ENCODE peak calls at places on chromosomes 7 and 10, in ten cellular contexts. Q, X, B, K, L, G, S, W, E and N are unnamed samples.

GRCh38 chr10:10626734-10627133 is 390.9 kb upstream of the CELF2 start:
- DNase-seq in Q (no peak), X (no peak), B (no peak), K (no peak), L (no peak), G (no peak), S (no peak), W (no peak), E (no peak), N (no peak)

GRCh38 chr7:66779669-66780408 is 39.3 kb downstream of the RABGEF1 start:
- DNase-seq in Q (no peak), X (no peak), B (no peak), K (peak; percentile 28), L (no peak), G (no peak), S (no peak), W (no peak), E (no peak), N (no peak)

GRCh38 chr7:135666836-135667235 is 4.5 kb downstream of the STMP1 start:
- DNase-seq in Q (no peak), X (no peak), B (no peak), K (no peak), L (no peak), G (no peak), S (no peak), W (no peak), E (no peak), N (no peak)

GRCh38 chr10:72784551-72785421 is 92.8 kb downstream of the MCU start:
- DNase-seq in Q (peak; percentile 42), X (no peak), B (no peak), K (peak; percentile 89), L (peak; percentile 4), G (no peak), S (peak; percentile 50), W (peak; percentile 51), E (peak; percentile 56), N (peak; percentile 40)

GRCh38 chr10:100655760-100656421 is 89.5 kb upstream of the PAX2 start:
- DNase-seq in Q (no peak), X (no peak), B (no peak), K (no peak), L (no peak), G (no peak), S (no peak), W (no peak), E (peak; percentile 54), N (peak; percentile 5)

GRCh38 chr7:117097860-117098259 is 144.6 kb downstream of the ST7 start:
- DNase-seq in Q (no peak), X (no peak), B (no peak), K (no peak), L (no peak), G (no peak), S (no peak), W (no peak), E (no peak), N (no peak)

GRCh38 chr7:87370660-87371180 is 25.3 kb downstream of the CROT start:
- DNase-seq in Q (no peak), X (no peak), B (no peak), K (peak; percentile 15), L (peak; percentile 11), G (no peak), S (no peak), W (no peak), E (no peak), N (no peak)

GRCh38 chr7:138164804-138165203 is 88.5 kb downstream of the AKR1D1 start:
- DNase-seq in Q (no peak), X (no peak), B (no peak), K (no peak), L (no peak), G (no peak), S (no peak), W (no peak), E (no peak), N (no peak)

GRCh38 chr10:118721005-118721876 is 33.5 kb downstream of the CACUL1 start:
- DNase-seq in Q (peak; percentile 75), X (no peak), B (peak; percentile 11), K (peak; percentile 65), L (peak; percentile 66), G (peak; percentile 64), S (peak; percentile 63), W (peak; percentile 18), E (peak; percentile 64), N (peak; percentile 51)

GRCh38 chr10:35639651-35640311 is 2.3 kb downstream of the FZD8 start:
- DNase-seq in Q (no peak), X (no peak), B (no peak), K (peak; percentile 30), L (no peak), G (no peak), S (peak; percentile 45), W (no peak), E (peak; percentile 58), N (peak; percentile 56)

GRCh38 chr7:116499168-116500070 is at the start of gene CAV2:
- DNase-seq in Q (peak; percentile 25), X (no peak), B (no peak), K (peak; percentile 68), L (peak; percentile 69), G (peak; percentile 60), S (peak; percentile 62), W (no peak), E (peak; percentile 78), N (peak; percentile 82)

GRCh38 chr10:125160856-125161569 is 650 bp upstream of the CTBP2 start:
- DNase-seq in Q (peak; percentile 76), X (no peak), B (peak; percentile 64), K (peak; percentile 91), L (peak; percentile 81), G (peak; percentile 85), S (peak; percentile 88), W (no peak), E (peak; percentile 82), N (peak; percentile 89)

GRCh38 chr7:34160261-34160752 is 255.0 kb downstream of the BMPER start:
- DNase-seq in Q (no peak), X (no peak), B (no peak), K (peak; percentile 83), L (no peak), G (no peak), S (no peak), W (no peak), E (no peak), N (no peak)

GRCh38 chr10:28679941-28680752 is 2.8 kb downstream of the BAMBI start:
- DNase-seq in Q (no peak), X (no peak), B (no peak), K (no peak), L (no peak), G (peak; percentile 63), S (peak; percentile 31), W (no peak), E (no peak), N (no peak)

GRCh38 chr7:143250822-143251221 is 12.4 kb upstream of the GSTK1 start:
- DNase-seq in Q (no peak), X (no peak), B (no peak), K (no peak), L (no peak), G (no peak), S (no peak), W (no peak), E (no peak), N (no peak)

GRCh38 chr10:131708225-131708624 is 192.6 kb upstream of the PPP2R2D start:
- DNase-seq in Q (no peak), X (no peak), B (no peak), K (no peak), L (no peak), G (no peak), S (no peak), W (no peak), E (no peak), N (no peak)

GRCh38 chr7:140645166-140645565 is 4.6 kb upstream of the DENND2A start:
- DNase-seq in Q (no peak), X (no peak), B (no peak), K (no peak), L (no peak), G (peak; percentile 73), S (peak; percentile 49), W (no peak), E (no peak), N (no peak)

GRCh38 chr7:133434246-133434865 is 181.5 kb downstream of the EXOC4 start:
- DNase-seq in Q (no peak), X (no peak), B (no peak), K (peak; percentile 45), L (peak; percentile 62), G (peak; percentile 63), S (no peak), W (no peak), E (no peak), N (no peak)

GRCh38 chr10:130737622-130738021 is 573.9 kb downstream of the TCERG1L start:
- DNase-seq in Q (no peak), X (no peak), B (no peak), K (no peak), L (no peak), G (no peak), S (no peak), W (no peak), E (peak; percentile 78), N (no peak)

GRCh38 chr10:126262971-126263370 is 125.3 kb downstream of the ADAM12 start:
- DNase-seq in Q (no peak), X (no peak), B (no peak), K (no peak), L (no peak), G (no peak), S (no peak), W (no peak), E (no peak), N (no peak)

GRCh38 chr7:151248191-151249033 is at the start of gene SMARCD3:
- DNase-seq in Q (peak; percentile 71), X (peak; percentile 49), B (no peak), K (peak; percentile 62), L (peak; percentile 72), G (peak; percentile 54), S (peak; percentile 72), W (no peak), E (peak; percentile 85), N (peak; percentile 81)

GRCh38 chr10:119022846-119023552 is 6.5 kb upstream of the NANOS1 start:
- DNase-seq in Q (no peak), X (no peak), B (no peak), K (peak; percentile 89), L (peak; percentile 52), G (no peak), S (no peak), W (no peak), E (no peak), N (no peak)

GRCh38 chr10:126130291-126130710 is 233.9 kb downstream of the FANK1 start:
- DNase-seq in Q (no peak), X (no peak), B (no peak), K (no peak), L (no peak), G (no peak), S (no peak), W (peak; percentile 57), E (no peak), N (peak; percentile 8)

GRCh38 chr10:127922675-127923366 is 15.9 kb downstream of the PTPRE start:
- DNase-seq in Q (peak; percentile 48), X (no peak), B (no peak), K (peak; percentile 91), L (no peak), G (no peak), S (no peak), W (peak; percentile 82), E (no peak), N (peak; percentile 42)

GRCh38 chr7:128253701-128254100 is 12.6 kb downstream of the LEP start:
- DNase-seq in Q (no peak), X (no peak), B (no peak), K (no peak), L (no peak), G (no peak), S (no peak), W (no peak), E (no peak), N (no peak)

GRCh38 chr7:110827287-110827855 is 263.6 kb upstream of the LRRN3 start:
- DNase-seq in Q (no peak), X (no peak), B (no peak), K (no peak), L (no peak), G (peak; percentile 43), S (no peak), W (no peak), E (no peak), N (no peak)

GRCh38 chr7:76051840-76052239 is 3.9 kb downstream of the MDH2 start:
- DNase-seq in Q (no peak), X (no peak), B (no peak), K (no peak), L (no peak), G (no peak), S (no peak), W (no peak), E (no peak), N (no peak)

GRCh38 chr7:13946181-13946580 is 43.3 kb downstream of the ETV1 start:
- DNase-seq in Q (no peak), X (no peak), B (no peak), K (peak; percentile 34), L (no peak), G (peak; percentile 52), S (no peak), W (peak; percentile 29), E (no peak), N (no peak)